ENCODE peak calls at places on chromosomes 4 and X, in five cellular contexts. P is neuronal stem cell, B is mesenchymal stem cell, V is trophoblast cell, Z is H1. M is an unnamed sample. For H3K4me1, the result is how much of the 10 kb centered on the place peaks cover.

GRCh38 chrX:76148753-76149152 is 24.1 kb upstream of the PBDC1 start:
- DNase-seq in V (no peak), B (peak), Z (peak), P (no peak), M (peak)

GRCh38 chr4:94304365-94304971 is 38.2 kb downstream of the HPGDS start:
- DNase-seq in P (peak), B (peak), V (peak), Z (no peak), M (no peak)

GRCh38 chrX:10483191-10483808 is 137.1 kb downstream of the MID1 start:
- DNase-seq in P (no peak), V (no peak), Z (no peak), B (no peak), M (no peak)

GRCh38 chr4:184460495-184461285 is 13.7 kb downstream of the IRF2 start:
- DNase-seq in Z (no peak), B (no peak), V (no peak), P (no peak), M (no peak)

GRCh38 chr4:31108762-31109161 is 388.6 kb downstream of the PCDH7 start:
- DNase-seq in Z (no peak), P (no peak), V (no peak), B (no peak), M (no peak)

GRCh38 chrX:74890676-74891430 is 34.4 kb downstream of the NEXMIF start:
- DNase-seq in V (no peak), Z (no peak), P (no peak), B (no peak), M (no peak)

GRCh38 chrX:19382500-19383145 is 38.9 kb downstream of the PDHA1 start:
- DNase-seq in V (peak), P (peak), Z (peak), B (peak), M (peak)

GRCh38 chrX:96985046-96985445 is 101.3 kb downstream of the RPA4 start:
- DNase-seq in Z (no peak), B (no peak), P (no peak), V (peak), M (no peak)

GRCh38 chr4:174089711-174090110 is 193.8 kb downstream of the FBXO8 start:
- DNase-seq in V (no peak), P (no peak), B (no peak), Z (no peak), M (no peak)

GRCh38 chr4:104395219-104395618 is 99.5 kb downstream of the CXXC4 start:
- DNase-seq in B (peak), P (no peak), Z (no peak), V (no peak), M (no peak)

GRCh38 chrX:155966876-155967275 is 30.6 kb upstream of the IL9R start:
- DNase-seq in Z (peak), B (peak), V (no peak), P (no peak), M (peak)

GRCh38 chrX:769796-770195 is 139.2 kb downstream of the SHOX start:
- DNase-seq in B (no peak), Z (no peak), P (no peak), V (no peak), M (peak)

GRCh38 chr4:41329361-41329760 is 72.6 kb downstream of the UCHL1 start:
- DNase-seq in V (no peak), P (no peak), Z (no peak), B (no peak), M (no peak)

GRCh38 chr4:5746250-5746649 is 35.2 kb downstream of the EVC start:
- DNase-seq in Z (no peak), B (no peak), V (no peak), P (no peak), M (no peak)

GRCh38 chrX:54695816-54696487 is 102.1 kb downstream of the ITIH6 start:
- DNase-seq in Z (no peak), B (peak), P (no peak), V (no peak), M (no peak)

GRCh38 chr4:183356931-183357675 is 34.9 kb upstream of the CLDN24 start:
- DNase-seq in P (no peak), V (peak), B (no peak), Z (no peak), M (no peak)

GRCh38 chr4:27678027-27678426 is 817.4 kb downstream of the STIM2 start:
- DNase-seq in V (no peak), Z (no peak), B (no peak), P (no peak), M (no peak)

GRCh38 chrX:39439910-39440733 is 638.9 kb downstream of the MID1IP1 start:
- DNase-seq in V (no peak), B (no peak), Z (no peak), P (no peak), M (no peak)

GRCh38 chr4:129328176-129328575 is 232.2 kb downstream of the C4orf33 start:
- DNase-seq in P (no peak), B (no peak), Z (no peak), V (no peak), M (no peak)

GRCh38 chr4:5204781-5205180 is 153.5 kb downstream of the STK32B start:
- DNase-seq in P (no peak), V (no peak), Z (no peak), B (no peak), M (no peak)

GRCh38 chr4:139922625-139923024 is 231.4 kb downstream of the MAML3 start:
- DNase-seq in P (no peak), Z (no peak), B (no peak), V (no peak), M (no peak)

GRCh38 chrX:133985164-133986007 is at the start of gene GPC3:
- DNase-seq in B (peak), P (no peak), V (peak), Z (peak), M (peak)

GRCh38 chr4:86895692-86896488 is 3.7 kb upstream of the C4orf36 start:
- DNase-seq in Z (no peak), P (peak), B (peak), V (no peak), M (no peak)

GRCh38 chrX:111519215-111519614 is 7.8 kb downstream of the SERTM2 start:
- DNase-seq in V (peak), P (peak), Z (no peak), B (peak), M (no peak)

GRCh38 chrX:68947882-68948605 is 119.2 kb downstream of the EFNB1 start:
- DNase-seq in V (no peak), P (no peak), Z (no peak), B (peak), M (no peak)

GRCh38 chr4:152979731-152980330 is 43.7 kb downstream of the FHDC1 start:
- DNase-seq in Z (no peak), V (peak), B (no peak), P (no peak), M (no peak)

GRCh38 chr4:98663226-98664006 is 5.0 kb upstream of the TSPAN5 start:
- DNase-seq in V (no peak), Z (no peak), B (no peak), P (no peak), M (no peak)

GRCh38 chr4:5874811-5875465 is 17.9 kb downstream of the CRMP1 start:
- DNase-seq in B (no peak), V (no peak), Z (no peak), P (no peak), M (peak)

DNA sequence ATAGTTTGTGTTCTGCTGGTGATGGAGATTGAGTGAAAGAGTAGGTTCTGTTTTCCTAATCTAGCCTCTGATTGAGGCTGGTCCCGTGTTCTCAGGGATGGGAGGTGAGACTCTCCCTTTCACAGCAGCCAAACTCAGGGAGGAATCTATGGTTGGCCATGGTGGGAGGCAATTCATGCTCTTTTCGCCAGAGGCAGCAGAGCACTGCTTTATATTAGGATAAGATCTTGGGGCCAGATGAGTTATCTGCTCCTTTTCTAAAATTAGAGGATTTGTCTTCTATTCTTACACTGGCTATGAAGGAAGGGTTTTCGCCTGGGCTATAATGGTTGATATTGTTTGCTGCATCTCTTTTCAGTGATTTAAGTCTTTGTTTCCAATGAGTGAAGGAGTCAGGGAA is 63.9 kb upstream of the NLGN4X start:
- DNase-seq in V (no peak), Z (no peak), B (no peak), P (no peak), M (peak)
- H2BK12ac ChIP-seq in V (no peak), Z (no peak), B (no peak), P (no peak), M (no peak)

DNA sequence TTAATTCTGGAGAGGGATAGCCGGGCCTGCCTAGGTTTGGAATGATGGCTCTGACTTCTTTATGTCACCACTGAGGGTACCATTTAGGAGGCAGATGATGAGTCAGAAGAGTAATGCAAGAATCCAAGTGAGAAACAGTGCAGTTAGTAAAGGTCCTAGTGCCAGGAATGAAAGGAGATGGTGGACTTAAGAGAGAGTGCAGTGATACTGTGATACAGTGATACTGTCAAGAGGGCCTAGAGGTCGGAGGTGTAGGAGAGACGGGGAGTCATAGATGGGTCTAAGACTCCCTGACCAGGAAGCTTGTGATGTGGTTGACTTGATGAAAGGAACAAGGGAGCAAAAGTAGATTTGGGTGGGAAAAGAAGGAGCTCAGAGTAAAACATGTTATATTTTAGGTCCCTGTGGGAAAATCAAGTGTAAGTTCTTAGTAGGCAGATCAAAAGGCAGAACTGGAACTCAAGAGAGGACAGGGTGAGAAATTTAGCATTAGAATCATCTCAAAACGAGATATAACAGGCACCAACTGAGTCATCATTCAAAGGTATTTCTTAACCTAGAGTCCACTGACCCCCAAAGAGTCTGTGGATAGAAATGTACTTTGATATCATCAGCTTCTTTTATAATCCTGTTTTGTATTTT is 85.0 kb downstream of the NFKB1 start:
- DNase-seq in V (peak), P (no peak), B (no peak), Z (no peak), M (no peak)
- H3K4me1 ChIP-seq in V (under half), P (under half), B (under half), Z (under half), M (under half)

GRCh38 chr4:26140150-26140898 is 180.5 kb upstream of the RBPJ start:
- DNase-seq in Z (no peak), B (peak), V (no peak), P (no peak), M (no peak)

GRCh38 chr4:26139310-26139924 is 181.4 kb upstream of the RBPJ start:
- DNase-seq in Z (no peak), B (no peak), P (no peak), V (no peak), M (no peak)

GRCh38 chr4:26141101-26141830 is 179.5 kb upstream of the RBPJ start:
- DNase-seq in P (no peak), Z (no peak), V (no peak), B (peak), M (no peak)

GRCh38 chr4:26144526-26145167 is 176.2 kb upstream of the RBPJ start:
- DNase-seq in V (no peak), B (no peak), Z (no peak), P (no peak), M (no peak)

GRCh38 chr4:26141916-26142638 is 178.7 kb upstream of the RBPJ start:
- DNase-seq in B (peak), V (no peak), P (no peak), Z (no peak), M (no peak)
- H2BK12ac ChIP-seq in B (peak), V (no peak), P (no peak), Z (no peak), M (no peak)

DNA sequence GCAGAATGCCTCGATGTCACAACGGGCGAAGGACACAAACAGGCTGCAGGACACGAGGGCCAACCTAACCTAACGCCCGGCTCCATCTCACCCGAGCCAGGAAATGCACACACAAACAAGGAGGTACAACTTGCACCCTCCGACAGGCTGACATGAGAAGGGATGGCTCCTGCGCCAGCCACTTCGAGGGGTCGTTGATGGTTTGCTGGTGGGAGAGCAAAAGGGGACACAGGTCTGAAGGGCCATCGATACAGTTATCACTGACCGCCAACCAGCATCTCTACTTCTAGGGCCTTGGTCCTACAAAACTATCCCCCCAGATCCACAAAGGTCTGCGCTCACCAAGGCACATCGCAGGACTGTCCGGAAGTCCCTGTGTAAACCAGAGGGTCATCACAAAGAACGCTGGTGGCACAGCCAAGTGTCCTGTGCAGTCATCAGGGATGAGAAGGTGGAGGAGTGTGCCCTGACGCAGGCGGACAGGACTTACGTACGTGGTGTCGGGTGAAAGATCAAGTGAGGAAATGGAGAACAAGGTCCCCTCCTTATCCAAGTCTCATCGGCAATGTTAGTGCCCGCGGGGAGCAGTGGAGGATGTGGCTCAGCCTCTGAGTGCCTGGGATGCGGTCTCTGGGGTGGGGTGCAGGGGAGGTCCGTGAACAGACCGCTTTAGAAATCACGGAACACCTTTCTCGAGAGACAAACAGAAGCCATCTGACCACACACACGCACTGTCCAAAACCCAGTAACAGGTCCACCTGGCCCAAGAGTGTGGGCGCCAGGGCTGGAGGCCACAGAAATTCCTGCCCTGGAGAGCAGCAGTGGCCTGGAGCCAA is 7.0 kb downstream of the MXD4 start:
- DNase-seq in Z (no peak), V (no peak), P (no peak), B (no peak), M (no peak)
- H3K4me1 ChIP-seq in Z (under half), V (under half), P (under half), B (under half), M (under half)

GRCh38 chrX:149950681-149951080 is 12.4 kb upstream of the EOLA2 start:
- DNase-seq in Z (no peak), B (peak), V (peak), P (no peak), M (no peak)
- H2BK12ac ChIP-seq in Z (no peak), B (no peak), V (no peak), P (no peak), M (no peak)